ENCODE peak calls at places on chromosome 1, in eight cellular contexts. One of them, this sample, is unnamed.

GRCh38 chr1:27690205-27690604 is 18.2 kb upstream of the IFI6 start:
- DNase-seq in CD8-positive, alpha-beta T cell: no peak
- DNase-seq in CD4-positive, CD25-positive, alpha-beta regulatory T cell: peak; percentile 28
- DNase-seq in NCI-H1930: no peak
- DNase-seq in type B pancreatic cell: no peak
- DNase-seq in HuH-7.5: no peak
- DNase-seq in WTC11: no peak
- DNase-seq in glutamatergic neuron: no peak
- DNase-seq in this sample: no peak

GRCh38 chr1:109926662-109927300 is 16.1 kb downstream of the CSF1 start:
- DNase-seq in glutamatergic neuron: no peak
- DNase-seq in HuH-7.5: no peak
- DNase-seq in CD4-positive, CD25-positive, alpha-beta regulatory T cell: no peak
- DNase-seq in NCI-H1930: no peak
- DNase-seq in type B pancreatic cell: no peak
- DNase-seq in WTC11: no peak
- DNase-seq in CD8-positive, alpha-beta T cell: no peak
- DNase-seq in this sample: no peak

GRCh38 chr1:160423966-160424365 is 23.6 kb downstream of the VANGL2 start:
- DNase-seq in type B pancreatic cell: no peak
- DNase-seq in WTC11: no peak
- DNase-seq in CD8-positive, alpha-beta T cell: no peak
- DNase-seq in HuH-7.5: no peak
- DNase-seq in glutamatergic neuron: no peak
- DNase-seq in NCI-H1930: no peak
- DNase-seq in CD4-positive, CD25-positive, alpha-beta regulatory T cell: no peak
- DNase-seq in this sample: no peak

GRCh38 chr1:11067716-11068495 is 8.1 kb upstream of the SRM start:
- DNase-seq in WTC11: peak; percentile 7
- DNase-seq in CD4-positive, CD25-positive, alpha-beta regulatory T cell: no peak
- DNase-seq in type B pancreatic cell: no peak
- DNase-seq in glutamatergic neuron: no peak
- DNase-seq in NCI-H1930: no peak
- DNase-seq in HuH-7.5: no peak
- DNase-seq in CD8-positive, alpha-beta T cell: no peak
- DNase-seq in this sample: no peak

GRCh38 chr1:59173721-59174120 is 123.2 kb upstream of the FGGY start:
- DNase-seq in CD8-positive, alpha-beta T cell: no peak
- DNase-seq in glutamatergic neuron: no peak
- DNase-seq in WTC11: no peak
- DNase-seq in CD4-positive, CD25-positive, alpha-beta regulatory T cell: no peak
- DNase-seq in NCI-H1930: no peak
- DNase-seq in type B pancreatic cell: no peak
- DNase-seq in HuH-7.5: no peak
- DNase-seq in this sample: no peak

GRCh38 chr1:178500091-178500770 is 3.5 kb upstream of the CLEC20A start:
- DNase-seq in type B pancreatic cell: no peak
- DNase-seq in HuH-7.5: peak; percentile 37
- DNase-seq in CD8-positive, alpha-beta T cell: no peak
- DNase-seq in CD4-positive, CD25-positive, alpha-beta regulatory T cell: no peak
- DNase-seq in glutamatergic neuron: peak; percentile 42
- DNase-seq in NCI-H1930: no peak
- DNase-seq in WTC11: no peak
- DNase-seq in this sample: no peak

GRCh38 chr1:88398338-88398737 is 285.7 kb upstream of the PKN2 start:
- DNase-seq in glutamatergic neuron: no peak
- DNase-seq in CD8-positive, alpha-beta T cell: no peak
- DNase-seq in type B pancreatic cell: no peak
- DNase-seq in HuH-7.5: no peak
- DNase-seq in NCI-H1930: no peak
- DNase-seq in WTC11: no peak
- DNase-seq in CD4-positive, CD25-positive, alpha-beta regulatory T cell: no peak
- DNase-seq in this sample: no peak

GRCh38 chr1:51907079-51907702 is 28.7 kb upstream of the NRDC start:
- DNase-seq in HuH-7.5: no peak
- DNase-seq in glutamatergic neuron: no peak
- DNase-seq in CD4-positive, CD25-positive, alpha-beta regulatory T cell: no peak
- DNase-seq in type B pancreatic cell: no peak
- DNase-seq in WTC11: no peak
- DNase-seq in NCI-H1930: no peak
- DNase-seq in CD8-positive, alpha-beta T cell: no peak
- DNase-seq in this sample: peak; percentile 15